ENCODE peak calls at places on chromosomes 6 and 20, in eight cellular contexts. X, D, A, E, K, R, J and U are unnamed samples. For H3K27me3, the result is how much of the 10 kb centered on the place peaks cover.

GRCh38 chr6:128200789-128201188 is 299.9 kb upstream of the THEMIS start:
- DNase-seq in A (no peak), K (no peak), E (no peak), D (no peak), X (no peak), R (no peak), J (no peak), U (no peak)

GRCh38 chr6:74249658-74250057 is 553.7 kb downstream of the CD109 start:
- DNase-seq in D (peak), X (no peak), A (peak), J (no peak), K (no peak), E (no peak), R (peak), U (no peak)

GRCh38 chr6:41780623-41781301 is at the start of gene PRICKLE4:
- DNase-seq in J (no peak), R (no peak), A (no peak), D (no peak), K (peak), E (no peak), X (peak), U (no peak)

GRCh38 chr6:154956771-154957522 is 38.2 kb upstream of the TIAM2 start:
- DNase-seq in E (no peak), K (no peak), D (no peak), X (no peak), J (no peak), R (no peak), A (no peak), U (no peak)

GRCh38 chr20:1370548-1371110 is 22.2 kb downstream of the FKBP1A start:
- DNase-seq in K (no peak), J (no peak), D (no peak), E (no peak), R (no peak), X (no peak), A (peak), U (no peak)

GRCh38 chr6:16438677-16439615 is 200.6 kb downstream of the GMPR start:
- DNase-seq in A (peak), E (no peak), K (no peak), J (no peak), R (peak), X (no peak), D (no peak), U (no peak)

GRCh38 chr6:74638467-74638866 is 567.4 kb downstream of the COL12A1 start:
- DNase-seq in D (no peak), A (no peak), R (no peak), J (no peak), K (no peak), E (no peak), X (no peak), U (no peak)

GRCh38 chr6:28743271-28743789 is 180.5 kb downstream of the TRIM27 start:
- DNase-seq in X (no peak), J (no peak), K (no peak), R (no peak), D (no peak), E (no peak), A (no peak), U (no peak)

GRCh38 chr6:125802383-125802782 is 11.6 kb downstream of the NCOA7 start:
- DNase-seq in K (no peak), E (no peak), D (no peak), X (no peak), A (no peak), J (no peak), R (no peak), U (no peak)

GRCh38 chr6:125944434-125944816 is 12.1 kb upstream of the HINT3 start:
- DNase-seq in X (peak), K (no peak), J (no peak), D (no peak), R (no peak), E (no peak), A (peak), U (peak)

GRCh38 chr6:138278326-138278725 is 60.0 kb upstream of the PBOV1 start:
- DNase-seq in K (no peak), A (peak), D (no peak), R (no peak), J (no peak), E (no peak), X (no peak), U (no peak)

DNA sequence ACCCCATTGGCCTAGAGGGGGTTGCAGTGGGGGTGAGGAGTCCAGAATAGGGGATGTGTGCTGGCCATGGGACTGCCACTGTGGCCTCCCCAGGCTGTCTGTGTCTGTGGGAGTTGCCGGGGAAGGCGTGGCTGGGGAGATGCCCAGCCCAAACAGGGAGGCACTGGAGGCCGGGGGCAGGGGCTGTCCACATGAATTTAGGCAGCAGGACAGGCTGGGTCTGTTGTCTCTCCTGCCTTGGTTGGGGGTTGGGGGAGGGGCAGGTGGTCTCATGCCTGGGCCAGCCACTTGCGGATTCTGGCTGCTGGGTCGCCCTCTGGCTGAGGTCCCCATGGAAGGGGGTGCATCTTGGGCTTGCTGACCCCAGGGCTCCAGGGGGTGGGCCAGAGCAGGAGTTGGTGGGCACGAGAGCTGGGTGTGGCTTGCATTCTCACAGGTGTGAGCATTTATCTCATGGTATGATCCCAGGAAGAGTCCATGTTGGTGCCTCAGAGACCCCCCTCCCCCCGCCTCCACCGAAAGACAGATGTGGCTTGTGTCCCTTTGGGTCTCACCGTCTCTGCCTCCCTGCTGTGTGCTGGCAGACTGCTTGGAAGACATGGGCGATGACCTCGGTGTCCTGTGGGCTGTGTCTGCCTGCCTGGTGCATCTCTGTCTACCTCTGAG is 4.0 kb downstream of the SOX18 start:
- DNase-seq in K (peak), X (no peak), J (no peak), A (no peak), D (no peak), R (no peak), E (no peak), U (no peak)
- H3K27me3 ChIP-seq in K (under half), X (under half), J (under half), A (half or more), D (under half), R (half or more), E (under half), U (under half)

GRCh38 chr6:22362361-22362760 is 65.5 kb upstream of the PRL start:
- DNase-seq in A (no peak), D (no peak), J (no peak), R (no peak), E (no peak), K (no peak), X (no peak), U (no peak)
- TF ChIP-seq CTCF in A (no peak), D (no peak), J (no peak), R (no peak), E (no peak), K (no peak), X (no peak), U (no peak)

DNA sequence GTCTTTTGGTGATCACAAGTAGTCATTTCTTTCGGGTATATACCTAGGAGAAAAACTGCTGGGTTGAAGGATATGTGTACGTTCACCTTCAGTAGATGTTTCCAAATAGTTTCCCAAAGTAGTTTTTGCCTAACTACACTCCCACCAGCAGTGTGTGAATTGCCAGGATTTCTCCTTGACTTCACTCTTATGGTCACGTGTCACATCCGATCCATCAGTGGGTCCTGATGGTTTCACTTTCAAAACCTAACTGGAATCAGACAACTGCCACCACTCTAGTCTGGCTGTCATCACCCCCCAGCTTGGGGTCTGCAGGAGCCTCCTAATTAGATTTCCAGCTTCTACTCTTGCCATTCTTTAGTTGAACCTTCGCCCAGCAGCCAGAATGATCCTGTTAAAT is 8.5 kb upstream of the SLC12A5 start:
- DNase-seq in E (no peak), D (no peak), J (no peak), R (no peak), A (no peak), X (no peak), K (no peak), U (no peak)
- H3K27me3 ChIP-seq in E (under half), D (under half), J (under half), R (under half), A (under half), X (under half), K (under half), U (under half)

DNA sequence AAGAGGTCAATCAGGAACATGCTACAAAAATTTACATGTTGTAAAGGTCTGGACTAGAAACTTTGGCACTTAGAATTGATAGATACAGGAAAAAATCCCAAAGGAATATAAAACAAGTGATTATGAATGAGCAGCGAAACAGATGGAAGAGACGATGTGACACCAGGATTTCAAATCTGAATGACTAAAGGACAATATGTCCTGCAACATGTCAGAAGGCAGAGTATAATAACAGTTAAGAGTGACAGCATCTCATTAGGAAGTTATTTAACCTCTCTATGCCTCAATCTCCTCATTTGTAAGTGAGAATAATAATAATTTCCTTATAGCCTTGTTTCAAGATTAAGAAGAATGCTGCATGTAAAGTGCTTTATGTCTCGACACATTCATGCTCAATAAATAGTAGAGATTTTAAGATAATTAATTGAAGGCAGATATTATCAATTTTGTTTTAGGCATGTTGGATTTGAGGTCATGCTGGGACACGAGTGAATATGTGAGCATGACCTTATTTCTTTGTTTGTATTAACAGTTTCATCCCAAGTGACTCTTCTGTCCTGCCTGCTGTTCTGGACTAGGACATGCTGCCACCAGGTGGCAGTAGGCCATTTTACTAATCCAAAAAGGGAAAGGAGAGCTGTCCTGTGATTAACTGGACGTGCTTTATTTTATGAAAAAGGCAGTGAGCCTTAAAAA is 50.1 kb downstream of the FRK start:
- DNase-seq in D (no peak), J (peak), E (peak), K (no peak), R (peak), A (peak), X (peak), U (peak)
- TF ChIP-seq CTCF in D (peak), J (peak), E (peak), K (peak), R (peak), A (peak), X (peak), U (peak)

GRCh38 chr6:29792123-29793035 is 35.2 kb upstream of the HLA-G start:
- DNase-seq in D (no peak), X (peak), E (no peak), K (peak), A (no peak), R (no peak), J (peak), U (no peak)

GRCh38 chr6:29791786-29792122 is 35.9 kb upstream of the HLA-G start:
- DNase-seq in E (no peak), R (no peak), X (no peak), A (no peak), D (no peak), J (no peak), K (peak), U (no peak)

GRCh38 chr6:29789176-29789575 is 38.4 kb upstream of the HLA-G start:
- DNase-seq in D (no peak), X (no peak), E (no peak), R (no peak), A (no peak), K (no peak), J (no peak), U (no peak)

GRCh38 chr6:29791162-29791561 is 36.5 kb upstream of the HLA-G start:
- DNase-seq in E (no peak), R (no peak), A (no peak), X (no peak), J (no peak), K (no peak), D (no peak), U (no peak)

DNA sequence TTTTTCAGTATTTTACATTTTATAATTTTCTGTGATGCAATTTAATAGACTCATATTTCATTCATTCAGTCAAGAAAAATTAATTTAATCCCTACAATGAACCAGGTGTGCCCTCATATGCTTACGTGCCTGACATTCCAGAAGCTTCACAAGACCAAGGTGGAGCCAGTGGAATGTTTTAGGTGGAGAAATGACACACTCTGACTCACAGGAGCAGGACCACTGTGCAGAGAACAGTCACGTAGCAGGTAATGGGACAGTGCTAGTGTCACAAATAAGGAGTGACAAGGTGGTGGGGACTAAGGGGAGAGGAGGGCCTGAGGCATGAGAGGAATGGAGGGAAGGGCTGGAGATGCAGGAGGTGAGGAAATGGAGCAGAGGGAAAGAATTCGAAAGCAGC is 37.0 kb upstream of the HLA-G start:
- DNase-seq in J (no peak), R (no peak), K (no peak), A (no peak), D (no peak), X (no peak), E (no peak), U (no peak)
- H3K27me3 ChIP-seq in J (under half), R (under half), K (under half), A (under half), D (under half), X (under half), E (under half), U (under half)